ENCODE peak calls at places on chromosome X, in seven cellular contexts. J is IMR-90; V is brain microvascular endothelial cell; D is astrocyte of the spinal cord; W is tibial artery; T is CD8-positive, alpha-beta memory T cell; E is skeletal muscle cell. U is an unnamed sample.

GRCh38 chrX:40176979-40177430 is 79.2 kb upstream of the BCOR start:
- DNase-seq in D (no peak), J (no peak), V (no peak), W (no peak), T (no peak), E (no peak), U (no peak)

GRCh38 chrX:127038065-127038464 is 218.5 kb downstream of the PRR32 start:
- DNase-seq in V (no peak), D (no peak), T (no peak), J (no peak), W (no peak), E (no peak), U (no peak)

GRCh38 chrX:40005290-40006011 is 92.3 kb downstream of the BCOR start:
- DNase-seq in E (no peak), J (no peak), V (no peak), D (no peak), W (no peak), T (no peak), U (no peak)

GRCh38 chrX:43581888-43582539 is 74.1 kb upstream of the MAOA start:
- DNase-seq in T (no peak), D (no peak), V (no peak), W (no peak), E (no peak), J (no peak), U (no peak)

GRCh38 chrX:1163231-1163630 is 49.2 kb downstream of the CRLF2 start:
- DNase-seq in J (no peak), E (no peak), W (no peak), V (no peak), T (no peak), D (no peak), U (no peak)

GRCh38 chrX:10636337-10636736 is 16.0 kb upstream of the MID1 start:
- DNase-seq in E (no peak), D (peak), T (no peak), J (peak), V (peak), W (no peak), U (peak)

GRCh38 chrX:154019061-154019621 is 561 bp downstream of the IRAK1 start:
- DNase-seq in J (no peak), T (no peak), D (no peak), V (no peak), W (no peak), E (no peak), U (no peak)

GRCh38 chrX:151982217-151982616 is 7.7 kb upstream of the GABRE start:
- DNase-seq in T (no peak), D (peak), E (peak), V (peak), J (peak), W (no peak), U (peak)

GRCh38 chrX:153400146-153401132 is 711 bp downstream of the PNMA6E start:
- DNase-seq in D (no peak), E (no peak), J (no peak), T (peak), W (no peak), V (no peak), U (no peak)

GRCh38 chrX:139106111-139106510 is 394.6 kb upstream of the FGF13 start:
- DNase-seq in W (no peak), E (no peak), T (no peak), J (no peak), D (peak), V (no peak), U (no peak)

GRCh38 chrX:134373736-134374135 is 86.2 kb upstream of the HPRT1 start:
- DNase-seq in J (no peak), T (no peak), W (no peak), V (no peak), E (no peak), D (no peak), U (no peak)

GRCh38 chrX:397575-397974 is 10.9 kb upstream of the PPP2R3B start:
- DNase-seq in V (peak), T (no peak), W (no peak), E (peak), D (peak), J (peak), U (peak)

GRCh38 chrX:65586491-65586890 is 51.9 kb upstream of the LAS1L start:
- DNase-seq in T (no peak), D (peak), V (no peak), E (no peak), W (no peak), J (peak), U (no peak)

GRCh38 chrX:13194291-13195103 is 125.4 kb downstream of the ATXN3L start:
- DNase-seq in E (no peak), D (no peak), V (no peak), J (no peak), T (no peak), W (no peak), U (no peak)

GRCh38 chrX:107135076-107135964 is 16.7 kb upstream of the RBM41 start:
- DNase-seq in E (peak), J (peak), T (no peak), V (peak), D (peak), W (no peak), U (no peak)

GRCh38 chrX:84248226-84248625 is 60.2 kb upstream of the RPS6KA6 start:
- DNase-seq in W (no peak), E (peak), V (peak), T (no peak), J (peak), D (peak), U (no peak)

GRCh38 chrX:150525061-150525919 is 43.1 kb upstream of the MTM1 start:
- DNase-seq in E (no peak), W (peak), T (no peak), V (no peak), J (no peak), D (no peak), U (no peak)

GRCh38 chrX:106901781-106902219 is 1.3 kb downstream of the RIPPLY1 start:
- DNase-seq in T (no peak), V (no peak), J (no peak), E (no peak), W (no peak), D (no peak), U (no peak)

GRCh38 chrX:53262918-53263394 is 18.4 kb downstream of the IQSEC2 start:
- DNase-seq in E (no peak), W (no peak), J (peak), D (peak), T (no peak), V (peak), U (no peak)

GRCh38 chrX:154598656-154599055 is 13.7 kb downstream of the CTAG1A start:
- DNase-seq in D (no peak), V (no peak), W (no peak), J (no peak), T (no peak), E (no peak), U (no peak)

GRCh38 chrX:69024931-69025330 is 140.3 kb downstream of the PJA1 start:
- DNase-seq in D (peak), V (peak), W (peak), E (no peak), T (no peak), J (peak), U (no peak)

GRCh38 chrX:97668126-97668525 is 784.4 kb downstream of the RPA4 start:
- DNase-seq in W (no peak), V (no peak), E (no peak), D (no peak), J (no peak), T (no peak), U (no peak)

GRCh38 chrX:51860679-51861078 is 32.7 kb upstream of the MAGED1 start:
- DNase-seq in D (peak), E (no peak), T (no peak), V (no peak), J (peak), W (no peak), U (peak)

GRCh38 chrX:27842867-27843266 is 35.1 kb downstream of the MAGEB10 start:
- DNase-seq in D (no peak), T (no peak), J (no peak), E (no peak), W (no peak), V (no peak), U (no peak)

GRCh38 chrX:74450803-74451449 is 29.6 kb downstream of the SLC16A2 start:
- DNase-seq in D (peak), J (peak), T (no peak), V (peak), W (no peak), E (peak), U (peak)

GRCh38 chrX:112967341-112967740 is 126.7 kb upstream of the AMOT start:
- DNase-seq in J (no peak), T (no peak), D (peak), W (no peak), V (no peak), E (no peak), U (no peak)

GRCh38 chrX:10198254-10198653 is 41.5 kb downstream of the CLCN4 start:
- DNase-seq in E (no peak), T (no peak), V (no peak), D (no peak), J (peak), W (no peak), U (no peak)

GRCh38 chrX:11944486-11944885 is 186.4 kb downstream of the MSL3 start:
- DNase-seq in D (peak), W (no peak), V (peak), E (no peak), T (no peak), J (peak), U (peak)

GRCh38 chrX:18701621-18702361 is 5.7 kb upstream of the PPEF1 start:
- DNase-seq in T (no peak), D (peak), E (no peak), W (no peak), J (peak), V (peak), U (peak)

GRCh38 chrX:96590403-96590802 is 94.2 kb upstream of the DIAPH2 start:
- DNase-seq in W (no peak), E (no peak), D (no peak), V (no peak), J (no peak), T (no peak), U (no peak)

GRCh38 chrX:52420824-52421443 is 52.1 kb downstream of the XAGE2 start:
- DNase-seq in T (no peak), V (no peak), W (no peak), E (peak), J (peak), D (no peak), U (no peak)

GRCh38 chrX:141733371-141733770 is 34.8 kb upstream of the SPANXD start:
- DNase-seq in W (no peak), D (peak), T (no peak), E (no peak), J (peak), V (peak), U (no peak)

GRCh38 chrX:153551135-153551534 is 33.7 kb downstream of the ATP2B3 start:
- DNase-seq in V (peak), E (no peak), D (no peak), T (no peak), W (no peak), J (peak), U (no peak)

GRCh38 chrX:55159556-55159955 is 60.6 kb upstream of the PAGE5 start:
- DNase-seq in V (no peak), J (no peak), T (no peak), W (no peak), D (no peak), E (no peak), U (no peak)

GRCh38 chrX:47608130-47608810 is 11.4 kb downstream of the SYN1 start:
- DNase-seq in D (no peak), V (no peak), W (no peak), T (no peak), E (no peak), J (no peak), U (no peak)

GRCh38 chrX:70477734-70478075 is 33.1 kb downstream of the DLG3 start:
- DNase-seq in E (no peak), T (no peak), W (no peak), J (no peak), V (no peak), D (no peak), U (no peak)

GRCh38 chrX:70479970-70480659 is 35.5 kb downstream of the DLG3 start:
- DNase-seq in T (no peak), J (no peak), D (no peak), W (no peak), E (no peak), V (peak), U (no peak)

GRCh38 chrX:70479197-70479969 is 34.7 kb downstream of the DLG3 start:
- DNase-seq in D (peak), W (no peak), V (peak), T (no peak), J (peak), E (peak), U (no peak)

GRCh38 chrX:70476934-70477733 is 32.5 kb downstream of the DLG3 start:
- DNase-seq in T (no peak), D (peak), E (no peak), W (peak), J (peak), V (peak), U (peak)

DNA sequence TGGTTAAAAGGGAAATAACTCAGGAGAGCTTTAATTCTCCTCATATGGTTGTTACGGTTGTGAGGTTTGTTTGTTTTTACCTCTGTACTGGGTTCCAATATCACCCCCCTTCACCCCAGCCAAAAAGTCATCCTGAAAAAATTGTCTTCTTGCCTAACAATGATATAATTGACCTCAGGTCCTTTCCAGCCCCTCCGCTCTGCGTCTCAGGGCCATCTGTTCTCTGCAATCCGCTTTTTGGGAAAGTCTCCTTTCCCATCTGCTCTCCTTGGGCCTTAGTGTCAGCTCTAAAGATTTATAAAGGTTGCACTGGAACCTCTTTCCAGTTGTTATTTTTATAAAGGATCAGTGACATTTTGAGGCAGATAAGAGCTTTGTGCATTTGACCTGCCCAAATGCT is 33.9 kb downstream of the DLG3 start:
- DNase-seq in J (no peak), V (no peak), T (no peak), E (no peak), D (no peak), W (no peak), U (no peak)
- H3K4me3 ChIP-seq in J (no peak), V (no peak), T (no peak), E (no peak), D (no peak), W (no peak), U (no peak)

GRCh38 chrX:125205084-125205917 is 114.4 kb upstream of the TEX13C start:
- DNase-seq in E (peak), W (peak), D (peak), J (no peak), T (no peak), V (peak), U (no peak)

GRCh38 chrX:125203379-125203736 is 116.3 kb upstream of the TEX13C start:
- DNase-seq in E (no peak), J (no peak), W (peak), D (no peak), T (no peak), V (no peak), U (no peak)

GRCh38 chrX:125203737-125204578 is 115.7 kb upstream of the TEX13C start:
- DNase-seq in W (peak), T (no peak), E (no peak), V (no peak), D (peak), J (no peak), U (no peak)

GRCh38 chrX:125202486-125203378 is 116.9 kb upstream of the TEX13C start:
- DNase-seq in W (no peak), V (no peak), D (no peak), T (no peak), E (no peak), J (no peak), U (no peak)

DNA sequence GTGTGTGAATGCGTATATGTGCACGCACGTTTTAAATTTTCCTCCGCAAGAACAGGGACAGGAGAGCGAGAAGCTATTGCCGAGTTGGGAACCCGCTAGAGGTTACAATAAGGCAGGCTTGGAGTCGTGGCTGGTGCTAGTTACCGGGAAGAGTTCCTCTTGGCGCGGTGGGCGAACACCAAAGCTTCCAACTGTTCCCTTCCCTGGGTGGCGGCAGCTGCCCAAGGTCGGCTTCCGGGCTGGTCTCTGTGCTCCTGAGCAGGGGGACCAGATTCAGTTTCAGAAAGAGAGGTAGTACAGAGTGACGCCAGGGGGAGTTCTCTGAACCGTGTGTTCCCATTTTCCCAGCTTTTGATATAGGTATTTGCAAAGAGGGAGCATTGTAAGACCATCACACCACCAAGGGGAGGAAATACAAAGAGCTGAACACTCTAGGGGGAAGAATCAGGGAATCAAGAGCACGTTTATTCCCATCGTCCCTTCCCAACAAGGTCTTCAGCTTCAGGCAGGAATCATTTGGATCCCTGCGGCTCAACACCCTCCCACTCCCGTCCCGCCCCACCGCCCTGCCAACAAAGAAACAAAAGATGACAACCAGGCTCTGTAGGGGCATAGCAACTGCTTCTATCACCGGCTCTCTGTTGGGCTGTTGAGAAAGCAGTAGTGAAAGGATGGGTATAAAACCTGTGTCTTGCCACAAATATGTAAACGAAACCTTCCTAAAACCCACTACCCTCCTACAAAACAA is 113.6 kb upstream of the TEX13C start:
- DNase-seq in E (no peak), T (no peak), V (no peak), J (no peak), W (peak), D (peak), U (no peak)
- H3K4me3 ChIP-seq in E (peak), T (no peak), V (peak), J (no peak), W (peak), D (peak), U (no peak)

DNA sequence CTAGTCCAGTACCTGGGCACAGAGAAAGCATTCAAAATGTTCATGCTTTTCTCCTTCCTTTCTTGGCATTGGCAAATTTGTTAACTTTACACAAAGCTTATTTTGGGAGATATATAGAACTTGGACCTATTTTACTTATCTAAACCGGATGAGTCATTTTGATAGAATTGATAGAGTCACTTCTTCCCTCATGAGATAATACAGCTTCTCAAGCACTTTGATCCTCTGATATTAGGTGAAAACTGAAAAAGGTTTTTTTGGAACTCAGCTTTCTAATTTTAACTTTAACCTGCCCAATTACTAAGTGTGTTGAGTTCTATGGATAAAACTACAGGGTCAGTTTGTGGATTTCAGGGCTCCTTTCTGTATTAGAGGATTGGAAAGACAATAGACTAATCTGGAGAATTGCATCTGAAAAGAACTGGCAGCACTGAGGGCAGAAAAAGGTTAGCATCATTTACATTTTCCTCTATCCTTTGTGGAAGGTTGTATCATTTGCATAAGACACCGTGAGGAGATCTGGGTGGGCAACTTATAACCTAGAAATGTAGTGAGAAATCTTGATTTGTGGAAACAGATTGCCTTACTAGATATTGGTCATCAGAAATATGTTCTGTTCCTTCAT is 2.4 kb downstream of the WDR44 start:
- DNase-seq in D (no peak), W (no peak), V (no peak), E (no peak), J (no peak), T (no peak), U (no peak)
- H3K4me3 ChIP-seq in D (peak), W (peak), V (peak), E (peak), J (peak), T (peak), U (peak)

DNA sequence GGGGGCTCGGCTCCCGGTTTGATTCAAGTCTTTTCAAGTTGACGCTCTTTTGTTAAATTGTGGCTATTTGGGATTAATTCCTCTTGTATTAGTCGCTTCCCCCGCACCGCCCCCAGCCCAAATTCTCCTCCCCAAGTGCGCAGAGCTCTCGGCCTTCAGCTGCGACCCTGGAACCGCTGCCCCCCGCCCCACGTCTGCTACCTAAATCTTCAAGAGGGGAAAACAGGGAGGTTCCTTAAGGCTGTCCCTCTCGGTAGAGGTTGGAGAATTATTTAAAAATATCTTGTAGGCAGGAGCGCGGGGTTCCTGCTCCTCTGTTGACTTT is 852 bp upstream of the RPS6KA3 start:
- DNase-seq in T (no peak), J (peak), D (no peak), E (no peak), V (no peak), W (no peak), U (no peak)
- H3K4me3 ChIP-seq in T (peak), J (peak), D (peak), E (peak), V (peak), W (peak), U (peak)

DNA sequence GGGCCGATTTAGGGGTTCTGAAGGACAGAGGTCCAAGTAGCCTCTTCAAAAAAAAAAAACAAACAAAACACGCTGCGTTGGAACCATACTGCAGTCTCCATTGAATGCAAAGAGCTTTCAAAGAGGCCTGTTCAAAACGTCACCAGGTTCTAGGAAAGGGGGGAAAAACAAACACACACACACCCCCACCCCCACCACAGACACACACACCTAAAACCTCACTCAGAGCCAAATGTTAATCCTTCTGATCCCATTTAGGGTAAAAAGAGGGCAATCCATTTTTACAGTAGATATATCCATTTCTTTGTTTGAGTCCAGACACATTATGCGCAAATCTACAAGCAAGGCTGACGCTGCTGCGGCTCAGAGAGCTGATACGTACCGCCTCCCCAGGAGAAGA is 1.4 kb downstream of the NKRF start:
- DNase-seq in W (no peak), D (no peak), E (no peak), V (no peak), T (no peak), J (no peak), U (no peak)
- H3K4me3 ChIP-seq in W (peak), D (peak), E (peak), V (peak), T (peak), J (peak), U (peak)